ENCODE peak calls at places on chromosomes 13 and 19, in eight cellular contexts. X is fibroblast of pulmonary artery, L is cardiac muscle cell, I is lower lobe of right lung, W is tibial artery, R is pancreas, N is choroid plexus epithelial cell, O is MM.1S. A is an unnamed sample.

GRCh38 chr13:99303863-99304521 is 3.2 kb downstream of the GPR183 start:
- DNase-seq in X (no peak), L (no peak), I (no peak), W (peak), R (peak), N (no peak), O (no peak), A (no peak)

GRCh38 chr13:57352114-57352513 is 185.1 kb downstream of the PRR20E start:
- DNase-seq in X (no peak), L (no peak), I (no peak), W (no peak), R (no peak), N (no peak), O (no peak), A (no peak)

GRCh38 chr19:41264581-41265375 is 606 bp downstream of the HNRNPUL1 start:
- DNase-seq in X (peak), L (peak), I (peak), W (peak), R (peak), N (peak), O (peak), A (peak)

GRCh38 chr13:59356607-59357006 is 807.1 kb downstream of the DIAPH3 start:
- DNase-seq in X (peak), L (no peak), I (peak), W (peak), R (peak), N (peak), O (no peak), A (no peak)

GRCh38 chr13:49697468-49697867 is 6.2 kb upstream of the EBPL start:
- DNase-seq in X (no peak), L (no peak), I (no peak), W (no peak), R (no peak), N (no peak), O (no peak), A (no peak)

GRCh38 chr13:61276401-61276800 is 139.2 kb downstream of the PCDH20 start:
- DNase-seq in X (no peak), L (no peak), I (no peak), W (no peak), R (no peak), N (no peak), O (no peak), A (no peak)

GRCh38 chr19:40705362-40705651 is 11.4 kb downstream of the COQ8B start:
- DNase-seq in X (no peak), L (no peak), I (no peak), W (peak), R (no peak), N (no peak), O (no peak), A (no peak)

GRCh38 chr13:111858571-111858970 is 208.4 kb upstream of the SOX1 start:
- DNase-seq in X (no peak), L (no peak), I (no peak), W (no peak), R (no peak), N (no peak), O (no peak), A (no peak)

GRCh38 chr19:845707-846481 is 5.1 kb downstream of the PRTN3 start:
- DNase-seq in X (no peak), L (no peak), I (no peak), W (no peak), R (peak), N (no peak), O (no peak), A (no peak)

GRCh38 chr13:25886438-25887214 is 165.2 kb downstream of the SHISA2 start:
- DNase-seq in X (peak), L (no peak), I (no peak), W (no peak), R (no peak), N (peak), O (no peak), A (no peak)

GRCh38 chr13:95267662-95268369 is 33.4 kb downstream of the ABCC4 start:
- DNase-seq in X (peak), L (no peak), I (no peak), W (no peak), R (no peak), N (peak), O (no peak), A (no peak)

GRCh38 chr19:35641515-35642151 is at the start of gene ETV2:
- DNase-seq in X (peak), L (peak), I (no peak), W (no peak), R (no peak), N (peak), O (no peak), A (no peak)

GRCh38 chr19:50759886-50760285 is 10.4 kb upstream of the GPR32 start:
- DNase-seq in X (peak), L (no peak), I (no peak), W (no peak), R (no peak), N (peak), O (peak), A (peak)

GRCh38 chr13:77002590-77003190 is 10.8 kb downstream of the CLN5 start:
- DNase-seq in X (peak), L (peak), I (no peak), W (no peak), R (no peak), N (peak), O (no peak), A (no peak)

GRCh38 chr13:110548891-110549794 is 12.4 kb downstream of the RAB20 start:
- DNase-seq in X (no peak), L (no peak), I (no peak), W (no peak), R (no peak), N (no peak), O (no peak), A (no peak)
- TF ChIP-seq CTCF in X (no peak), L (no peak), I (no peak), W (no peak), R (no peak), N (peak), O (no peak), A (no peak)

DNA sequence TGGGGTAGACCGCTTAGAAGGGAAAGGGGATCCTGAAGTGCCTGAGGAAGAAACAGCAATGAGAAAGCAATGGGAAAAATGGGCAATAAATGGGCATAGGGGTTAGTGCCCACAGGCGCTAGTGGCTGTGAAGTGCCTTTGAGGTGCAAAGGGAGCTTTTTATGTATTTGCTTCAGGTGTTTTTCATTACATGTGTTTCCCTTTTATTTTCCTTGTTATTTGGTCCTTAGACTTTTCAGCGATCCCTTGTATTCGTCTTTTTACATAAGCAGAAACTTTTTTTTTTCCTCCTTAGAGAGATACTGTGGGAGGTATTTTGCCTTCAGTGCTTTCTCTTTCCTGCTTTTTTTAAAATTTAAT is 19.6 kb downstream of the NFIX start:
- DNase-seq in X (no peak), L (no peak), I (no peak), W (no peak), R (no peak), N (no peak), O (no peak), A (no peak)
- H3K4me3 ChIP-seq in X (no peak), L (no peak), I (peak), W (peak), R (no peak), N (no peak), O (no peak), A (no peak)

DNA sequence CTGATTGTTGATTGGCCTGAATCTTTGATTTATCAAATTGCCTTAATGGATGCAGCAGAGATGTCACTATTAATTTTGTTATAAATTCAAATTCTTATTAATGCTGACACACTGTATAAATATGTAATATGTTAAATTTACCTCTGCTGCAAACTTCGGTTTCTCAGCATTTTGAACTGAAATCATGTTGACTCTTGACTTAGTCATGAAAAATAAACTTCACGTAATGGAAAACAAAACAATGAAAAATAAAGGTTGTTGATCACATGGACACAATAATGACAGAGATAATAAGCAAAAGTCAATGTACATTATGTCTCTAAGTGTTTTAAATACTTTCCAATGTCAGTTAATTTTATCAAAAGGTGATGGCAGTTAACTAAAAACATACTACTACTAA is 827.6 kb downstream of the PCDH9 start:
- DNase-seq in X (no peak), L (no peak), I (no peak), W (no peak), R (no peak), N (no peak), O (no peak), A (no peak)
- TF ChIP-seq CTCF in X (no peak), L (no peak), I (no peak), W (no peak), R (no peak), N (no peak), O (no peak), A (no peak)

GRCh38 chr19:4868286-4868834 is 893 bp upstream of the PLIN3 start:
- DNase-seq in X (no peak), L (no peak), I (no peak), W (peak), R (no peak), N (no peak), O (no peak), A (no peak)
- H3K4me3 ChIP-seq in X (no peak), L (no peak), I (peak), W (peak), R (peak), N (no peak), O (no peak), A (no peak)

GRCh38 chr19:38323276-38323675 is 3.6 kb downstream of the KCNK6 start:
- DNase-seq in X (no peak), L (no peak), I (no peak), W (no peak), R (no peak), N (no peak), O (no peak), A (no peak)

GRCh38 chr19:38320969-38321339 is 1.3 kb downstream of the KCNK6 start:
- DNase-seq in X (no peak), L (no peak), I (no peak), W (no peak), R (no peak), N (no peak), O (no peak), A (no peak)

GRCh38 chr19:38321646-38322323 is 2.1 kb downstream of the KCNK6 start:
- DNase-seq in X (peak), L (no peak), I (no peak), W (no peak), R (no peak), N (peak), O (no peak), A (no peak)

GRCh38 chr19:38326591-38326990 is 6.9 kb downstream of the KCNK6 start:
- DNase-seq in X (no peak), L (no peak), I (no peak), W (no peak), R (no peak), N (no peak), O (no peak), A (no peak)

GRCh38 chr19:38324431-38324830 is 4.8 kb downstream of the KCNK6 start:
- DNase-seq in X (no peak), L (no peak), I (no peak), W (no peak), R (no peak), N (no peak), O (no peak), A (no peak)
- TF ChIP-seq CTCF in X (no peak), L (no peak), I (no peak), W (no peak), R (no peak), N (no peak), O (no peak), A (no peak)

DNA sequence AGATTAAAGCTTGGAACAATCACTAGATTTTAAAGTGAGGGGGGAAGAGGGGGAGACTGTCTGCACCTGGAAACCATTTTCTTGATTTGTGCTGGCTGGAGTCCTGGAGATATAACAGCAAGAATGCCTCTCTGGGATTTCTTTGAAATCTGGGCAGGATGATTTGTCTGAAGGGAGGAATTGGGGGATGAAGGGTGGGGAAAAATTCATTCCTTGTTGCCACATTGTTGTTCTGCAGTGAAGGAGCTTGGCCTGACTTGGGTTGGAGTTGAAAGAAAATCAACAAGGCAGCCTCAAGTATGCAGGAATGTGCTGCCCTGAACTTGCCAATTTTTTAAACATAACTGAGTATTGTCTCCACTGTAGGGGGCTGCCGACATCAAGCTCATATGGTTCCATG is 627.6 kb upstream of the KLF12 start:
- DNase-seq in X (peak), L (no peak), I (no peak), W (no peak), R (no peak), N (peak), O (no peak), A (no peak)
- H3K4me3 ChIP-seq in X (no peak), L (no peak), I (no peak), W (no peak), R (no peak), N (no peak), O (no peak), A (no peak)

DNA sequence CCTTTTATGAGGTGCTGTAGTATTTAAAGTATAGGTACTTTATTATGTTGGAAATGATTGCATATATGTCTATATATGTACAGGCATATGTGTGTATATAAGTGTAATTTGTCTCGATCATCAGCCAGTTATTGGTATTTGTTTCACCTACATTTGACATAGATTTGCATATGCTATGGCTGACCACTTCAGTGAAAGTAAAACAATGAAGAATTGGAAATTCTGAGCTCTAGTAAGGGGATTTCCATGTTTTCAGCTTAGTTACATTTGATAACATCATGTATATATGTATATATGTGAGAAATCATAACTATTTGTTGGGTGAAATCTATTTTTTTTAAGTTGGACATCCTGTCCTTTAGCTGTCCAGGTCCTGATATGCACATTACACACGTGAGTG is 1303.9 kb downstream of the EFNB2 start:
- DNase-seq in X (no peak), L (no peak), I (no peak), W (no peak), R (no peak), N (no peak), O (no peak), A (no peak)
- TF ChIP-seq CTCF in X (no peak), L (no peak), I (no peak), W (no peak), R (no peak), N (no peak), O (no peak), A (no peak)

GRCh38 chr13:70235565-70235964 is 127.3 kb upstream of the KLHL1 start:
- DNase-seq in X (no peak), L (no peak), I (no peak), W (no peak), R (no peak), N (no peak), O (no peak), A (no peak)
- H3K4me3 ChIP-seq in X (no peak), L (no peak), I (no peak), W (no peak), R (no peak), N (no peak), O (no peak), A (no peak)

DNA sequence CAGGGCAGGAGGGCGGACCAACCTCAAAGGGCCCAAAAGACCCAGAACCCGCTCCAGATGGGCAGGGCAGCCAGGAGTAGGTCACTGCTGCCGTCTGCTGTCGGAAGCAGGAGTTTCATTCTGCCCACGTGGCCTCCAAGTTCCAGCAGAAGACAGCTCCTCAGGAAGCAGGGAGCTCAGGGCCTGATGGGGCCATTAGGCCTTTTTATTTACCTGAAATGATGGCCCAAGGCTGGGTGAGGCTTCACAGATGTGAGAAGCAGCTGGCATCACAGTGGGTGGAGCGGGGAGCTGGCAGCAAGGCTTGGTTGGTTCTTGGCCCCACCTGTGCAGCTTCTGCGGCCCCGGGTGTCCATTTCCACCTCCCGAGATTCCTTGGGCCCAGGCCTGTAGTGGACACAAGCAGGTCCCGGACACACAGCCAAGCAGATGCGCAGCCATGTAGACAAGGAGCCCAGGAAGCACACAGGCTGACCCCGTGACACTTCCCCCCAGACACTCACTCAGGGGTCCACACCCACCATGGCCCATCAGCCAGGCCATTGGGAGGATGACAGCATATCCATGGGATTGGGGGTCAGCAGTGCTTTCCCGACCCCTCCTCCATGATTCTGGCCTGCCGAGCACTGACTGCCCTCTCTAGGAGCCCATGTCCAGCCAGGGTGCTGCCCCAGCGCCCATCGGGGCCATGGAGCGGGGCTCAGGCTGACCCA is 26.4 kb downstream of the C13orf46 start:
- DNase-seq in X (peak), L (no peak), I (no peak), W (peak), R (peak), N (peak), O (no peak), A (no peak)
- TF ChIP-seq CTCF in X (peak), L (peak), I (peak), W (peak), R (peak), N (peak), O (no peak), A (peak)

A was measured in GM12864.